ENCODE peak calls at places on chromosome 12, in six cellular contexts. One of them, this sample, is unnamed. For H3K9me3, the result is how much of the 10 kb centered on the place peaks cover.

GRCh38 chr12:15527201-15527782 is 205.0 kb downstream of the PTPRO start:
- DNase-seq in body of pancreas: peak
- DNase-seq in IMR-90: peak
- DNase-seq in left ventricle myocardium inferior: peak
- DNase-seq in BE2C: no peak
- DNase-seq in CD8-positive, alpha-beta T cell: no peak
- DNase-seq in this sample: no peak

GRCh38 chr12:62698701-62699101 is 232.1 kb downstream of the MON2 start:
- DNase-seq in BE2C: no peak
- DNase-seq in left ventricle myocardium inferior: no peak
- DNase-seq in body of pancreas: no peak
- DNase-seq in IMR-90: peak
- DNase-seq in CD8-positive, alpha-beta T cell: no peak
- DNase-seq in this sample: no peak

GRCh38 chr12:97642906-97643305 is 180.3 kb downstream of the RMST start:
- DNase-seq in left ventricle myocardium inferior: no peak
- DNase-seq in IMR-90: no peak
- DNase-seq in CD8-positive, alpha-beta T cell: no peak
- DNase-seq in body of pancreas: no peak
- DNase-seq in BE2C: no peak
- DNase-seq in this sample: no peak

GRCh38 chr12:30882706-30883105 is 43.8 kb upstream of the TSPAN11 start:
- DNase-seq in IMR-90: no peak
- DNase-seq in body of pancreas: no peak
- DNase-seq in BE2C: no peak
- DNase-seq in left ventricle myocardium inferior: no peak
- DNase-seq in CD8-positive, alpha-beta T cell: no peak
- DNase-seq in this sample: no peak

GRCh38 chr12:109892748-109893147 is 7.3 kb upstream of the TCHP start:
- DNase-seq in CD8-positive, alpha-beta T cell: peak
- DNase-seq in BE2C: no peak
- DNase-seq in body of pancreas: no peak
- DNase-seq in IMR-90: no peak
- DNase-seq in left ventricle myocardium inferior: no peak
- DNase-seq in this sample: no peak

GRCh38 chr12:109532721-109533486 is 40.4 kb downstream of the MMAB start:
- DNase-seq in body of pancreas: no peak
- DNase-seq in IMR-90: no peak
- DNase-seq in CD8-positive, alpha-beta T cell: no peak
- DNase-seq in left ventricle myocardium inferior: no peak
- DNase-seq in BE2C: no peak
- DNase-seq in this sample: no peak

GRCh38 chr12:124397399-124397679 is 102.4 kb downstream of the RFLNA start:
- DNase-seq in left ventricle myocardium inferior: no peak
- DNase-seq in CD8-positive, alpha-beta T cell: no peak
- DNase-seq in IMR-90: no peak
- DNase-seq in BE2C: peak
- DNase-seq in body of pancreas: no peak
- DNase-seq in this sample: no peak

GRCh38 chr12:49345048-49345839 is 1.4 kb upstream of the DNAJC22 start:
- DNase-seq in left ventricle myocardium inferior: no peak
- DNase-seq in BE2C: peak
- DNase-seq in IMR-90: no peak
- DNase-seq in body of pancreas: peak
- DNase-seq in CD8-positive, alpha-beta T cell: no peak
- DNase-seq in this sample: no peak

GRCh38 chr12:43267782-43268181 is 284.2 kb downstream of the ADAMTS20 start:
- DNase-seq in body of pancreas: peak
- DNase-seq in BE2C: no peak
- DNase-seq in left ventricle myocardium inferior: no peak
- DNase-seq in CD8-positive, alpha-beta T cell: no peak
- DNase-seq in IMR-90: no peak
- DNase-seq in this sample: no peak

GRCh38 chr12:12511895-12512674 is 50.6 kb downstream of the DUSP16 start:
- DNase-seq in CD8-positive, alpha-beta T cell: no peak
- DNase-seq in BE2C: peak
- DNase-seq in left ventricle myocardium inferior: no peak
- DNase-seq in IMR-90: no peak
- DNase-seq in body of pancreas: no peak
- DNase-seq in this sample: no peak

GRCh38 chr12:75878382-75878720 is 153.2 kb downstream of the PHLDA1 start:
- DNase-seq in BE2C: no peak
- DNase-seq in IMR-90: peak
- DNase-seq in body of pancreas: no peak
- DNase-seq in left ventricle myocardium inferior: no peak
- DNase-seq in CD8-positive, alpha-beta T cell: no peak
- DNase-seq in this sample: no peak

GRCh38 chr12:68157295-68157871 is 2.2 kb downstream of the IFNG start:
- DNase-seq in left ventricle myocardium inferior: no peak
- DNase-seq in CD8-positive, alpha-beta T cell: no peak
- DNase-seq in body of pancreas: no peak
- DNase-seq in BE2C: no peak
- DNase-seq in IMR-90: no peak
- DNase-seq in this sample: no peak

GRCh38 chr12:122125452-122126341 is 47.1 kb downstream of the MLXIP start:
- DNase-seq in left ventricle myocardium inferior: no peak
- DNase-seq in body of pancreas: no peak
- DNase-seq in BE2C: no peak
- DNase-seq in IMR-90: no peak
- DNase-seq in CD8-positive, alpha-beta T cell: no peak
- DNase-seq in this sample: no peak

GRCh38 chr12:49941556-49942511 is 8.7 kb upstream of the AQP2 start:
- DNase-seq in BE2C: no peak
- DNase-seq in CD8-positive, alpha-beta T cell: no peak
- DNase-seq in IMR-90: no peak
- DNase-seq in left ventricle myocardium inferior: no peak
- DNase-seq in body of pancreas: no peak
- DNase-seq in this sample: no peak

GRCh38 chr12:95848575-95849388 is 10.0 kb upstream of the SNRPF start:
- DNase-seq in CD8-positive, alpha-beta T cell: no peak
- DNase-seq in IMR-90: peak
- DNase-seq in left ventricle myocardium inferior: no peak
- DNase-seq in body of pancreas: peak
- DNase-seq in BE2C: no peak
- DNase-seq in this sample: no peak

GRCh38 chr12:34304001-34304400 is 281.7 kb downstream of the ALG10 start:
- DNase-seq in CD8-positive, alpha-beta T cell: no peak
- DNase-seq in left ventricle myocardium inferior: no peak
- DNase-seq in IMR-90: no peak
- DNase-seq in BE2C: no peak
- DNase-seq in body of pancreas: no peak
- DNase-seq in this sample: no peak
- H3K9me3 ChIP-seq in CD8-positive, alpha-beta T cell: under half
- H3K9me3 ChIP-seq in left ventricle myocardium inferior: under half
- H3K9me3 ChIP-seq in IMR-90: half or more
- H3K9me3 ChIP-seq in BE2C: under half
- H3K9me3 ChIP-seq in body of pancreas: under half
- H3K9me3 ChIP-seq in this sample: under half

GRCh38 chr12:23376238-23376637 is 573.2 kb downstream of the SOX5 start:
- DNase-seq in left ventricle myocardium inferior: no peak
- DNase-seq in body of pancreas: no peak
- DNase-seq in IMR-90: no peak
- DNase-seq in BE2C: no peak
- DNase-seq in CD8-positive, alpha-beta T cell: no peak
- DNase-seq in this sample: no peak
- H3K9me3 ChIP-seq in left ventricle myocardium inferior: half or more
- H3K9me3 ChIP-seq in body of pancreas: under half
- H3K9me3 ChIP-seq in IMR-90: under half
- H3K9me3 ChIP-seq in BE2C: under half
- H3K9me3 ChIP-seq in CD8-positive, alpha-beta T cell: under half
- H3K9me3 ChIP-seq in this sample: under half

GRCh38 chr12:34392741-34393085 is 370.4 kb downstream of the ALG10 start:
- DNase-seq in IMR-90: no peak
- DNase-seq in body of pancreas: no peak
- DNase-seq in BE2C: peak
- DNase-seq in CD8-positive, alpha-beta T cell: peak
- DNase-seq in left ventricle myocardium inferior: peak
- DNase-seq in this sample: peak

GRCh38 chr12:34394211-34395055 is 372.1 kb downstream of the ALG10 start:
- DNase-seq in CD8-positive, alpha-beta T cell: peak
- DNase-seq in BE2C: peak
- DNase-seq in IMR-90: no peak
- DNase-seq in left ventricle myocardium inferior: peak
- DNase-seq in body of pancreas: peak
- DNase-seq in this sample: no peak

GRCh38 chr12:34395056-34396005 is 373.0 kb downstream of the ALG10 start:
- DNase-seq in IMR-90: no peak
- DNase-seq in left ventricle myocardium inferior: peak
- DNase-seq in body of pancreas: peak
- DNase-seq in CD8-positive, alpha-beta T cell: peak
- DNase-seq in BE2C: peak
- DNase-seq in this sample: peak

GRCh38 chr12:34393086-34393820 is 371.0 kb downstream of the ALG10 start:
- DNase-seq in left ventricle myocardium inferior: peak
- DNase-seq in BE2C: peak
- DNase-seq in body of pancreas: no peak
- DNase-seq in CD8-positive, alpha-beta T cell: peak
- DNase-seq in IMR-90: no peak
- DNase-seq in this sample: peak

GRCh38 chr12:34393821-34394150 is 371.5 kb downstream of the ALG10 start:
- DNase-seq in BE2C: peak
- DNase-seq in left ventricle myocardium inferior: peak
- DNase-seq in IMR-90: no peak
- DNase-seq in CD8-positive, alpha-beta T cell: no peak
- DNase-seq in body of pancreas: no peak
- DNase-seq in this sample: peak
- H3K9me3 ChIP-seq in BE2C: under half
- H3K9me3 ChIP-seq in left ventricle myocardium inferior: half or more
- H3K9me3 ChIP-seq in IMR-90: half or more
- H3K9me3 ChIP-seq in CD8-positive, alpha-beta T cell: under half
- H3K9me3 ChIP-seq in body of pancreas: under half
- H3K9me3 ChIP-seq in this sample: under half

GRCh38 chr12:22029491-22029890 is 16.5 kb upstream of the CMAS start:
- DNase-seq in body of pancreas: no peak
- DNase-seq in CD8-positive, alpha-beta T cell: no peak
- DNase-seq in left ventricle myocardium inferior: no peak
- DNase-seq in BE2C: no peak
- DNase-seq in IMR-90: no peak
- DNase-seq in this sample: no peak
- H3K9me3 ChIP-seq in body of pancreas: under half
- H3K9me3 ChIP-seq in CD8-positive, alpha-beta T cell: under half
- H3K9me3 ChIP-seq in left ventricle myocardium inferior: under half
- H3K9me3 ChIP-seq in BE2C: under half
- H3K9me3 ChIP-seq in IMR-90: under half
- H3K9me3 ChIP-seq in this sample: under half

DNA sequence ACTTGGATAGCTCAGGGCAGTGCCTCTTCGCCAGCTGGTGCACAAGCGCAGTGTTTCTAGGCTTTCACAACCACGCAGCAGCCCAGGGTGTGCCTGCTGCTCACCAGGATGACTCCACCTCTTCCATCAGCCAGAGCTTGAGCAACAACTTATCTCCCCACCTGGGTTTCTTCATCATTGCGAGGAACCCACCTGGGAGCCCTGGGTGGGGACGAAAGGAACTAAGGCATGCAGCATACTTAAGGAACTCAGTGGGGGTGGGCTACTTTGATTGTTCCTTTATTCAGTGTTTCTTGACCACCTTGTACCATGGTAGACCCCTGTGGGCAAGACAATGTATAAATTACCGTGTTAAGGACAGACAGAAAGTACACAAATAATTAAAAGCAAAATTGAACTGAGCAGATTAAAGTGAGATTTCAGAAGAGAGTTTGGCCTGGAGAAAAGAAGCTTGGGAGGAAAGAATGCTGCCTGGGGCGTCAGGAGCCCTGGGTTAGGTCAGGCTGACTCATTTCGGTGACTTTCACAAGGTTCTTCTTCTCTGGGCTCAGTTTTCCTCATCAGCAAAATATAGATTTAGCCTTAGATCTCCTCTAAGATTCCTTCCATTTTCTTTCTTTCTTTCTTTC is 22.9 kb downstream of the KRT18 start:
- DNase-seq in body of pancreas: no peak
- DNase-seq in left ventricle myocardium inferior: no peak
- DNase-seq in CD8-positive, alpha-beta T cell: no peak
- DNase-seq in BE2C: no peak
- DNase-seq in IMR-90: peak
- DNase-seq in this sample: no peak
- H3K9me3 ChIP-seq in body of pancreas: under half
- H3K9me3 ChIP-seq in left ventricle myocardium inferior: under half
- H3K9me3 ChIP-seq in CD8-positive, alpha-beta T cell: under half
- H3K9me3 ChIP-seq in BE2C: under half
- H3K9me3 ChIP-seq in IMR-90: under half
- H3K9me3 ChIP-seq in this sample: under half

GRCh38 chr12:133046698-133047097 is 9.4 kb downstream of the ZNF84 start:
- DNase-seq in BE2C: no peak
- DNase-seq in body of pancreas: no peak
- DNase-seq in left ventricle myocardium inferior: no peak
- DNase-seq in CD8-positive, alpha-beta T cell: no peak
- DNase-seq in IMR-90: no peak
- DNase-seq in this sample: no peak
- H3K9me3 ChIP-seq in BE2C: under half
- H3K9me3 ChIP-seq in body of pancreas: half or more
- H3K9me3 ChIP-seq in left ventricle myocardium inferior: half or more
- H3K9me3 ChIP-seq in CD8-positive, alpha-beta T cell: half or more
- H3K9me3 ChIP-seq in IMR-90: half or more
- H3K9me3 ChIP-seq in this sample: half or more

DNA sequence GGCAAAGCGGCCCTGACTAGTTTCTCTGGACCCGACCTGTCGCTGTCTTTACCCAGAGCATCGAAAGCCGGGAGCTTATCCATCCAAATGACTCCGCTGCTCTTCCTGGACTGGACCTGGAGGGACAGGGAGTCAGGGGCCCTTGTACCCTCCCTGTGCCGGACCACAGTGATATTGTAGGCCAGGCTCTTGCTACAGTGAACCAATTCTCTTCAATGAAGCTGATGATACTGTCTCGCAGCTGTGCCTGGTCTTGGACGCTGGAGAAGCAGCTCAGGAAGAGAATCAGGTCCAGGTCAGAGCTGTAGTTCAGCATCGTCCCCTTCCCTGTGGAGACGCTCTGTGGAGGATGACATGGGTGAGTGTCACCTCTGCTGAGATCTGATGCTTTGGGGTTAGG is 14.7 kb upstream of the OASL start:
- DNase-seq in IMR-90: no peak
- DNase-seq in BE2C: no peak
- DNase-seq in body of pancreas: no peak
- DNase-seq in CD8-positive, alpha-beta T cell: no peak
- DNase-seq in left ventricle myocardium inferior: no peak
- DNase-seq in this sample: no peak
- H3K9me3 ChIP-seq in IMR-90: under half
- H3K9me3 ChIP-seq in BE2C: under half
- H3K9me3 ChIP-seq in body of pancreas: under half
- H3K9me3 ChIP-seq in CD8-positive, alpha-beta T cell: under half
- H3K9me3 ChIP-seq in left ventricle myocardium inferior: under half
- H3K9me3 ChIP-seq in this sample: under half

DNA sequence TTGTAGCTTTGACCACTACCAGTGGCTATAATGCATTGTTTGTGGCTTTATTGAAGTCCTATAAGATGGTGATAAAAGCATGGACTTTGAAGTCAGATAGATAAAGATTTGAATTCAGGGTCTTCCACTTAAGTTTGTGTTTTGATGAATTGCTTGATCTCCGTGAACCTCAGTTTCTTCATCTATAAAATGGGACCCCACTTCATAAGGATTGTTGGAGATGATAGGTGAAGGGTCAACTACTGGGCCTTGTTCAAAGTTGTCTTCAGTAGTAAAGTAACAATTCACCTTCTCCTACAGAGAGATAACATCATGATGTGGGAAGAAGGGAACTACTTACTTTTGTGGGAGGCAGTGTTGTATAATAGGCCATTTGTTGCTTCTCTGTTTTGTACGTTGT is 14.9 kb downstream of the ADIPOR2 start:
- DNase-seq in body of pancreas: no peak
- DNase-seq in CD8-positive, alpha-beta T cell: no peak
- DNase-seq in IMR-90: no peak
- DNase-seq in BE2C: no peak
- DNase-seq in left ventricle myocardium inferior: no peak
- DNase-seq in this sample: no peak
- H3K9me3 ChIP-seq in body of pancreas: under half
- H3K9me3 ChIP-seq in CD8-positive, alpha-beta T cell: under half
- H3K9me3 ChIP-seq in IMR-90: under half
- H3K9me3 ChIP-seq in BE2C: under half
- H3K9me3 ChIP-seq in left ventricle myocardium inferior: under half
- H3K9me3 ChIP-seq in this sample: under half

This sample was measured in T-helper 17 cell.